ENCODE peak calls at places on chromosomes 1 and 21, in seven cellular contexts. D, W, I, A, U, Y and P are unnamed samples.
A peak's percentile ranks its signal among the peaks of the same experiment; 100 is the strongest.

GRCh38 chr1:230822092-230822581 is 46.2 kb downstream of the C1orf198 start:
- DNase-seq in D (no peak), W (no peak), I (no peak), A (no peak), U (no peak), Y (peak; percentile 80), P (peak; percentile 36)

GRCh38 chr1:66368261-66368660 is 165.7 kb upstream of the SGIP1 start:
- DNase-seq in D (no peak), W (no peak), I (no peak), A (no peak), U (no peak), Y (no peak), P (no peak)

GRCh38 chr1:15804060-15804459 is 3.4 kb downstream of the UQCRHL start:
- DNase-seq in D (no peak), W (no peak), I (no peak), A (no peak), U (no peak), Y (peak; percentile 47), P (no peak)

GRCh38 chr1:75589637-75590036 is 21.3 kb downstream of the SLC44A5 start:
- DNase-seq in D (no peak), W (no peak), I (no peak), A (no peak), U (no peak), Y (no peak), P (no peak)

GRCh38 chr1:93448983-93449805 is 1.3 kb downstream of the FNBP1L start:
- DNase-seq in D (peak; percentile 28), W (no peak), I (peak; percentile 74), A (no peak), U (no peak), Y (peak; percentile 83), P (no peak)

GRCh38 chr1:224697888-224698450 is 81.9 kb downstream of the CNIH3 start:
- DNase-seq in D (no peak), W (no peak), I (no peak), A (no peak), U (no peak), Y (no peak), P (no peak)

GRCh38 chr21:26374817-26375216 is 198.3 kb downstream of the CYYR1 start:
- DNase-seq in D (no peak), W (no peak), I (no peak), A (no peak), U (no peak), Y (no peak), P (no peak)

GRCh38 chr1:176073524-176074157 is 133.4 kb downstream of the COP1 start:
- DNase-seq in D (peak; percentile 64), W (no peak), I (peak; percentile 51), A (peak; percentile 79), U (peak; percentile 77), Y (no peak), P (peak; percentile 67)

GRCh38 chr21:37207441-37208009 is 59.6 kb downstream of the VPS26C start:
- DNase-seq in D (no peak), W (peak; percentile 68), I (no peak), A (peak; percentile 53), U (no peak), Y (no peak), P (peak; percentile 38)

GRCh38 chr1:178031856-178032320 is 62.0 kb upstream of the RASAL2 start:
- DNase-seq in D (peak; percentile 83), W (no peak), I (peak; percentile 87), A (peak; percentile 59), U (peak; percentile 49), Y (peak; percentile 91), P (peak; percentile 73)

GRCh38 chr21:20728691-20729090 is 269.5 kb upstream of the NCAM2 start:
- DNase-seq in D (no peak), W (no peak), I (no peak), A (no peak), U (no peak), Y (no peak), P (no peak)

GRCh38 chr1:62572476-62572875 is 24.8 kb upstream of the ANGPTL3 start:
- DNase-seq in D (no peak), W (no peak), I (no peak), A (no peak), U (no peak), Y (no peak), P (no peak)

GRCh38 chr1:169576241-169576933 is 9.9 kb downstream of the F5 start:
- DNase-seq in D (no peak), W (no peak), I (no peak), A (no peak), U (no peak), Y (no peak), P (peak; percentile 13)

GRCh38 chr1:209155556-209155955 is 428.0 kb upstream of the CAMK1G start:
- DNase-seq in D (no peak), W (no peak), I (no peak), A (no peak), U (no peak), Y (no peak), P (no peak)

GRCh38 chr1:34166191-34167090 is 1.4 kb upstream of the CSMD2 start:
- DNase-seq in D (peak; percentile 16), W (no peak), I (no peak), A (no peak), U (no peak), Y (no peak), P (no peak)

GRCh38 chr1:109628540-109629321 is 9.1 kb downstream of the AMPD2 start:
- DNase-seq in D (no peak), W (no peak), I (peak; percentile 36), A (no peak), U (no peak), Y (peak; percentile 66), P (no peak)

GRCh38 chr1:233614743-233615521 is 1.0 kb downstream of the KCNK1 start:
- DNase-seq in D (no peak), W (peak; percentile 59), I (peak; percentile 79), A (peak; percentile 77), U (no peak), Y (peak; percentile 71), P (no peak)

GRCh38 chr1:26358411-26359384 is 4.8 kb upstream of the CRYBG2 start:
- DNase-seq in D (no peak), W (no peak), I (peak; percentile 97), A (peak; percentile 21), U (peak; percentile 26), Y (no peak), P (no peak)

GRCh38 chr1:169161512-169162194 is 55.2 kb downstream of the ATP1B1 start:
- DNase-seq in D (no peak), W (peak; percentile 21), I (no peak), A (no peak), U (no peak), Y (no peak), P (no peak)

GRCh38 chr1:181083842-181084605 is 4.5 kb upstream of the IER5 start:
- DNase-seq in D (no peak), W (peak; percentile 50), I (peak; percentile 56), A (peak; percentile 75), U (peak; percentile 69), Y (no peak), P (no peak)

GRCh38 chr1:171433451-171433850 is 51.9 kb upstream of the PRRC2C start:
- DNase-seq in D (no peak), W (no peak), I (no peak), A (no peak), U (no peak), Y (no peak), P (no peak)

GRCh38 chr21:40054403-40054802 is 187.2 kb downstream of the PCP4 start:
- DNase-seq in D (no peak), W (no peak), I (no peak), A (peak; percentile 63), U (no peak), Y (peak; percentile 89), P (peak; percentile 21)

GRCh38 chr1:232012773-232013386 is 386.3 kb downstream of the DISC1 start:
- DNase-seq in D (no peak), W (no peak), I (no peak), A (no peak), U (no peak), Y (no peak), P (peak; percentile 23)

GRCh38 chr1:116163533-116163932 is 52.3 kb downstream of the MAB21L3 start:
- DNase-seq in D (no peak), W (no peak), I (no peak), A (no peak), U (no peak), Y (no peak), P (no peak)

GRCh38 chr1:63319069-63320023 is 3.0 kb upstream of the FOXD3 start:
- DNase-seq in D (peak; percentile 62), W (no peak), I (no peak), A (no peak), U (no peak), Y (no peak), P (no peak)

GRCh38 chr1:227508431-227508830 is 54.9 kb upstream of the ZNF678 start:
- DNase-seq in D (no peak), W (no peak), I (no peak), A (no peak), U (no peak), Y (no peak), P (no peak)

GRCh38 chr1:115069626-115070308 is 19.5 kb downstream of the TSPAN2 start:
- DNase-seq in D (no peak), W (no peak), I (peak; percentile 62), A (no peak), U (no peak), Y (no peak), P (no peak)

GRCh38 chr1:28648493-28649238 is at the start of gene RNU11:
- DNase-seq in D (peak; percentile 75), W (peak; percentile 90), I (peak; percentile 95), A (peak; percentile 96), U (peak; percentile 98), Y (peak; percentile 93), P (peak; percentile 91)

GRCh38 chr21:35294231-35294898 is 245.3 kb upstream of the RUNX1 start:
- DNase-seq in D (no peak), W (no peak), I (peak; percentile 66), A (peak; percentile 38), U (no peak), Y (no peak), P (no peak)

GRCh38 chr1:24195874-24196273 is 8.8 kb upstream of the IFNLR1 start:
- DNase-seq in D (no peak), W (no peak), I (no peak), A (no peak), U (no peak), Y (peak; percentile 59), P (no peak)
- TF ChIP-seq CTCF in D (no peak), W (no peak), I (no peak), A (no peak), U (no peak), Y (no peak), P (no peak)

GRCh38 chr1:185435696-185436379 is 118.8 kb upstream of the IVNS1ABP start:
- DNase-seq in D (no peak), W (no peak), I (no peak), A (no peak), U (no peak), Y (no peak), P (no peak)
- TF ChIP-seq CTCF in D (no peak), W (no peak), I (no peak), A (no peak), U (no peak), Y (no peak), P (no peak)

DNA sequence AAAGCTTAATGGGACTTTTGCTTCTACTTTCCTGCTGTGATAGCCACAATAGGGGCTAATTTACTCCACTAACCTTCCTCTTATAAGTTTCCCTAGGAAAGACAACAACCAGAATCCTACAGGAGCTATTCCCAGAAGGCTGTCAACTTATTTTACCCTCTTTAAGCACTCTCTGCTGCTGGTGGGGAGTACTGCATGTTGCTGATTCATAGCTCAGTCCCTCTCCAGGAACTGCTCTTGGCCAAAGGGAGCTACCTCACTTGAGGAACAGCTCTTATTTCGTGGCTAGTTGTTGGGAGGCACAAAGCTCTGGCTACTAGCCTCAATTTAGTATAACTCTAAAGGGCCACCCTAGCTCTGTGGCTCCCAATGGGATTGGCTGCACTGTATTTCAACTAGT is 37.2 kb downstream of the ADSS2 start:
- DNase-seq in D (no peak), W (no peak), I (peak; percentile 47), A (no peak), U (no peak), Y (no peak), P (no peak)
- TF ChIP-seq CTCF in D (no peak), W (no peak), I (no peak), A (no peak), U (no peak), Y (no peak), P (no peak)

GRCh38 chr1:31707711-31708110 is 3.9 kb upstream of the COL16A1 start:
- DNase-seq in D (no peak), W (no peak), I (no peak), A (no peak), U (no peak), Y (no peak), P (no peak)
- TF ChIP-seq CTCF in D (no peak), W (peak; percentile 44), I (no peak), A (no peak), U (no peak), Y (no peak), P (no peak)